ENCODE peak calls at places on chromosomes 1 and 21, in eight cellular contexts. E, Y, I, O, S, P, Z and L are unnamed samples. For H3K9me3, the result is how much of the 10 kb centered on the place peaks cover.

GRCh38 chr1:153951801-153952200 is 5.3 kb upstream of the DENND4B start:
- DNase-seq in Z (no peak), O (no peak), S (no peak), I (no peak), P (no peak), E (no peak), Y (no peak), L (no peak)

GRCh38 chr1:156805766-156806511 is 10.7 kb downstream of the SH2D2A start:
- DNase-seq in P (peak), O (no peak), Z (no peak), Y (peak), E (peak), S (peak), I (peak), L (peak)

GRCh38 chr1:174217787-174218574 is 58.7 kb downstream of the RABGAP1L start:
- DNase-seq in Z (no peak), Y (no peak), O (no peak), I (no peak), S (no peak), P (no peak), E (no peak), L (no peak)

GRCh38 chr21:20999567-21000169 is 1.5 kb downstream of the NCAM2 start:
- DNase-seq in P (no peak), E (peak), Z (no peak), I (no peak), O (peak), Y (no peak), S (no peak), L (no peak)

GRCh38 chr1:67685558-67686271 is 714 bp downstream of the GADD45A start:
- DNase-seq in Z (peak), S (peak), Y (peak), P (peak), I (peak), E (peak), O (peak), L (peak)

GRCh38 chr1:10353282-10353681 is 45.6 kb upstream of the PGD start:
- DNase-seq in I (no peak), Y (no peak), O (no peak), P (no peak), S (no peak), E (no peak), Z (no peak), L (no peak)

GRCh38 chr1:178004926-178005391 is 35.1 kb upstream of the SEC16B start:
- DNase-seq in S (no peak), Y (no peak), O (no peak), I (no peak), E (no peak), Z (no peak), P (no peak), L (no peak)

GRCh38 chr1:100643430-100644196 is 75.9 kb upstream of the VCAM1 start:
- DNase-seq in P (no peak), E (no peak), I (no peak), Z (no peak), Y (no peak), S (no peak), O (no peak), L (no peak)

GRCh38 chr21:33640697-33641338 is 723 bp downstream of the CRYZL1 start:
- DNase-seq in P (peak), S (no peak), I (no peak), O (peak), Y (no peak), E (no peak), Z (no peak), L (no peak)

GRCh38 chr1:31433396-31433930 is 20.4 kb downstream of the SERINC2 start:
- DNase-seq in Y (no peak), I (no peak), P (no peak), Z (no peak), S (no peak), O (no peak), E (no peak), L (no peak)

GRCh38 chr1:31434101-31434871 is 21.3 kb downstream of the SERINC2 start:
- DNase-seq in Z (peak), Y (no peak), S (no peak), I (no peak), E (no peak), O (no peak), P (no peak), L (no peak)

GRCh38 chr1:31435471-31436409 is 22.7 kb downstream of the SERINC2 start:
- DNase-seq in E (no peak), I (no peak), Y (no peak), S (no peak), O (no peak), Z (peak), P (no peak), L (no peak)

GRCh38 chr1:31436596-31437432 is 23.8 kb downstream of the SERINC2 start:
- DNase-seq in Y (no peak), Z (peak), P (no peak), S (no peak), E (no peak), I (no peak), O (no peak), L (no peak)

DNA sequence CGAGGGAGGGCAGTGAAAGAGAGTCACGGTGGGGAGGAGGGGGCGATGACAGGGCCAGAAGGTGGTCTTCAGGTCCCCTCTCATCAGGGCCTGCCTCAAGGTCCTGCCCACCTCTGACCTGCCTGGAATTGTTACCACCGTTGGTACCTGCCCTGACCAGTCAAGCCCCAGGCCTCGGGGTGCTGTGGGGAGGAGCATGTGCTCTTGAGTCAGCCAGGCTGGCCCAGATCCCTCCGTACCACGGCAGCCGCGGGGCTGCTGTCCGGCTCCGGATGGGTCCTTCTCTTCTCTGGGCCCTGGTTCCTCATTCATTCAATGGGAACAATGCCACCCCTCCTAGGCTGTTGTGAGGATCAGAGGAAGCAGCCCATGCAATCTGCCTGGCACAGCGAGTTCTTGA is 22.0 kb downstream of the SERINC2 start:
- DNase-seq in E (no peak), P (no peak), O (no peak), I (no peak), Z (peak), Y (peak), S (no peak), L (no peak)
- H3K9me3 ChIP-seq in E (under half), P (under half), O (under half), I (under half), Z (under half), Y (under half), S (under half), L (under half)

GRCh38 chr1:227240983-227241382 is 77.3 kb downstream of the CDC42BPA start:
- DNase-seq in Z (no peak), I (no peak), E (no peak), S (no peak), P (no peak), Y (no peak), O (no peak), L (no peak)

GRCh38 chr1:227244339-227245118 is 73.8 kb downstream of the CDC42BPA start:
- DNase-seq in Y (no peak), O (no peak), I (no peak), S (no peak), E (no peak), P (no peak), Z (no peak), L (no peak)

GRCh38 chr1:227242811-227243682 is 75.2 kb downstream of the CDC42BPA start:
- DNase-seq in Z (no peak), O (no peak), S (no peak), E (no peak), Y (no peak), I (no peak), P (no peak), L (no peak)

DNA sequence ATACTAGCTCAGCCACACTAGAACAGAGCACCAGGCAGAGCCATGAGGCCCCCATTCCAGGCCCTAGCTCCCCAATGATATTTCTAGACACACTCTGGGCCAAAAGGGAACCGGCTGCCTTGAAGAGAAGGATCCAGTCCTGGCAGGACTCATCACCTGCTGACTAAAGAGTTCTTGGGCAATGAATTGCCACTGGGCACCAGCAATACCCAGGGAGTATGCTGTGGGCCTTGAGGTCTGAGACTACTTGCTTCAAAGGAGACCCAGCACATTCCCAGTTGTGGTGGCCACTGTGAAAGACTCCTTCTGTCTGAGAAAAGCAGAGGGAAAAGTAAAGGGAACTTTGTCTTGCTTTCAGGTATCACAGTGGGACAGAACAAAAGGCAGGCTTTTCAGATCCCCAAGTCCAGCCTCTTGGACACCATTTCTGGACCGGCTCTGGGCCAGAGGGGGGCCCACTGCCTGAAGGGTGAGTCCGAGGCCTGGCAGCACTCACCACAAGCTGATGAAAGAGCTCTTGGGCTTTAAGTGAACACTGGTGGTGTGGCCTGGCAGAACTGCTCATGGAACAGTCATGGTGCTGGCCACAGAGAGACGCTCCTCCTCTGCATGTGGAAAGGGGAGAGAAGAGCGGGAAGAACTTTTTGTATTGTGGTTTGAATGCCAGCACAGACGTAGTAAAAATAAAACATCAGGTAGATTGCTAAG is 72.5 kb downstream of the CDC42BPA start:
- DNase-seq in Y (no peak), S (no peak), O (no peak), I (peak), P (no peak), Z (no peak), E (no peak), L (no peak)
- TF ChIP-seq POLR2A in Y (no peak), S (no peak), O (no peak), I (no peak), P (no peak), Z (no peak), E (no peak), L (no peak)

GRCh38 chr1:230280054-230280795 is 145.9 kb downstream of the PGBD5 start:
- DNase-seq in P (no peak), S (peak), I (no peak), O (peak), Y (no peak), E (no peak), Z (peak), L (peak)
- TF ChIP-seq CTCF in P (no peak), S (no peak), I (no peak), O (no peak), Y (no peak), E (no peak), Z (no peak), L (no peak)

GRCh38 chr1:63918395-63918945 is 144.7 kb downstream of the ROR1 start:
- DNase-seq in Z (no peak), I (no peak), S (no peak), O (no peak), E (no peak), P (no peak), Y (no peak), L (no peak)
- H3K9me3 ChIP-seq in Z (under half), I (under half), S (under half), O (under half), E (under half), P (under half), Y (under half), L (under half)

GRCh38 chr1:154975409-154976205 is 1.1 kb downstream of the CKS1B start:
- DNase-seq in I (peak), Y (no peak), O (peak), E (peak), Z (peak), S (peak), P (peak), L (peak)
- TF ChIP-seq POLR2A in I (no peak), Y (no peak), O (no peak), E (no peak), Z (no peak), S (no peak), P (no peak), L (no peak)

DNA sequence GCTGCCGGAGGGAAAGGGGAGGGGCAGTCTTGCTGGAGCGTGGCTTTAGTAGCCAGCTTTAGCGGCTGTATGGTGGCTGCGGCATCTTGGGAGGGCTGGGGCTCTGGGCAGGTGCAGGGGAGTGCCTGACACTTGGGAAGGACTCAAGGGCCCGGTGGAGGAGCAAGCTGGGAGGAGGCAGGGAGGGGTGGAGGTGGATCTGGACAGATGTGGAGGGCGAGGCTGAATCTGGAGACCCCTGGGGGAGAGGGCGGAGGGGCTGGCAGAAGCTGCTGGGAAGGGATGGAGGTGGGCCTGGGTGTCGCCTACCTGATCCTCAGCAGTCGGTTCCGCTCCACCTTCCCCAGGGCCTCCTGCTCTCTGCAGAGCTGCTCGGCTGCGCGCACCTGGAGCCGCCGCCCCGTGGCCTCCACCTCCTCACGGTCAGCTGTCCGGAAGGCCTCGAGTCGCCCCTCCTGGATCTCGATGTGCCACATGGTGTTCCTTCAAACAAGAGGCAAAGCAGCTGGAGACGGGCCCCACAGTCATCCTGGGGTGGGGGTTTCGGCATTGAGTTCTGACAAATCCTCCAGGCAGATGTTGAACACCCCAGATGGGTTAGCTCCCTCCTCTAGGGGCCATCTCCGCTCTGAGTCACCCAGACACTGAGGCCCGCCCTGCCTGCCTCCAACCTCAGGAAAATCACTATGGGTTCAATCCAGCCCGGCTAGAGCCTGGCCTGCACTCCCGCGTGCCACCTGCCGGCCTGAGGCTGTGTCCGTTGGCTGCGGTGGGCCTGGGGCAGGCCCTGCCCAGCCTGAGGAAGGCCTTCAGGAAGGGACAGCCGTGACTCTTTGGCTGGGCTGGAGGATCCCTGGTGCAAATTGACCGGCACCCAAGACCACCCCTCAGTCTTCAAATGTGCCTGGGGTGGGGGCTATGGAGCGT is 29.6 kb downstream of the CFAP74 start:
- DNase-seq in E (no peak), Y (no peak), I (no peak), P (no peak), Z (no peak), S (no peak), O (no peak), L (no peak)
- TF ChIP-seq CTCF in E (no peak), Y (no peak), I (no peak), P (no peak), Z (no peak), S (no peak), O (no peak), L (no peak)

DNA sequence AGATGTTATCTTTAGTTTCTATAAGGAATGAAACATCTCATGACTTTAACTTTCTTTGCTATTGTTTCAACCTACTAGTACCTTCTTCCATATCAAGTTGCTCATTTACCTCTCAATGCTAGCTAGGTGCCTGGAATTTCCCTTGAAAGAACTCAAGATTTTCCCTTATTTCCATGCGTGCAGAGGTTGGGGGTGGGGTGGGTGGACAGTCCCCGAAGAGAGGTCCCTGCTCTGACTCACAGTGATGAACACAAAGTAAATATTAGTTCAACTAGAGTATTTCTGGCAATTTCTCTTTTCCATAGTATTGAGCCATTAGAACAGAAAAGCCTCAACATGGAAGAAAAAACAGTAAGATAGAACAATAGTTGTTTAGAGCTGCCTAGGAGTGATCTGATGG is 239.0 kb upstream of the ZP4 start:
- DNase-seq in Y (no peak), Z (no peak), I (no peak), P (no peak), E (no peak), O (no peak), S (no peak), L (no peak)
- H3K9me3 ChIP-seq in Y (under half), Z (under half), I (under half), P (under half), E (under half), O (under half), S (under half), L (under half)

DNA sequence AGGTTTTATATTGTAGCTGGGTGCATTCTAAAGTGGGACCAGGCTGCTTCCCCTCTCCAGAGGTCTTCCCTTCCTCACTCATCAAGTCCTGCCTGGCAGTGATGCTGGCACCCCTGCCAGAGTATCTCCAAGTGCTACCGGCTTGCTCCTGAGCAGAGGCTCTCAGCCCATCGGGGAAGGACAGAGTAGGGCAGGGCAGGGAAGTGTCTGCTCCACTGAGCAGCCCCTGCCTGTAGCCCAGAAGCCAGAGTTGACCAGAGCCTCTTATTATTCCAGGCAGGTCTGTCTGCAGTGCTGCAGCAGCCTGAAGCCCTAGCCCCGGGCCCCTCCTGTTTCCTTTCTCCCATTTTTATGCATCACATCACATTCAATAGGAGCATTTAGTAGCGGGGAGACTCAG is 51.1 kb downstream of the ATP2B4 start:
- DNase-seq in I (peak), P (no peak), S (no peak), E (no peak), O (no peak), Y (no peak), Z (no peak), L (no peak)
- TF ChIP-seq POLR2A in I (no peak), P (no peak), S (no peak), E (no peak), O (no peak), Y (no peak), Z (no peak), L (no peak)

DNA sequence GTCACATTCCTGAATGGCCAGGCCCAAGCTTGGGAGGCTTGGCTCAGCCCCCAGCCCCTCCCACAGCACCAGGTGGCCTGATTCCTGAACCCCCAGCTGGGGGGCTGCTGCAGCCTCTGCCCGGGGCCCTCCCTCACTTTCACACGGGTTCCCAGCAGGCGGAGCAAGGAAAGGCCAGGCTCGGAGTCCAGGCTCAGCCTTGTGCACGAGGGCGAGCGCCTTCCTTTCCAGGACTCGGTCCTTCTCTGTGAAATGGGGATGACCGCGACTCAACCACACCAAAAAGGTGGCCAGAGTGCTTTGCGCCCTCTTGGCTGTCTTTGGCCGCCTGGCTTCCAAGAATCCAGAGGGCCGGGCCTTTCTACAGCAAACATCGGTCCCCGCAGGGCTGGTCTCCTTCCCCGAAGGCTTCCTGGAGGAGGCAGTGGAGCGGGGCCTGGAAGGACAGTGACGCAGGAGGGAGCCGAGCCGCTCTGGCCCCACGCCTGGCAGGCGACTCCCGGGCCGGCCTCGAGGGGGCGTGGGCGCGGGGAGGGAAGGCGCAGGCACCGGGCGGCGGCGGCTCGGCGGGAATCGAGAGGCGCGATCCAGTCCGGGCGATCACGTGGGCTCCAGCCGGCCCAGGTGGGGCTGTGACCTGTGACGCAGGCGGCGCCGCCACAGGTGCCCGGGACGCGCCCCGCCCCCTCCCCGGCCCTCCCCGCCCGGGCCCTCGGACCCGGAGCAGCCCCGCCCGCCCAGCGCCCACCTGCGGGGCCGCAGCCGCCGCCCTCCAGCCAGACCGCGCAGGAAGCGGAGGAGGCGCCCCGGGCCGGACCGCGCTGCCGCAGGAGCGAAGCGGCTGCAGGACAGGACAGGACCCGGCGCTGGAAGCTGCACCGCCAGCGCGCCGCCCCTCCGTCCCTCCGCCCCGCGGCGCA is at the start of gene ARHGEF16:
- DNase-seq in P (peak), I (peak), Y (peak), S (peak), Z (peak), O (peak), E (no peak), L (no peak)
- TF ChIP-seq CTCF in P (peak), I (peak), Y (peak), S (no peak), Z (peak), O (peak), E (peak), L (no peak)